ENCODE peak calls at places on chromosomes 13 and 19, in ten cellular contexts. G is breast epithelium, E is heart left ventricle, U is uterus, S is right lobe of liver, M is testis, Q is transverse colon, W is IMR-90, Y is esophagus squamous epithelium, O is body of pancreas. I is an unnamed sample. For H3K36me3 and H3K4me1, the result is how much of the 10 kb centered on the place peaks cover.

GRCh38 chr13:111271186-111271698 is 49.2 kb upstream of the TEX29 start:
- DNase-seq in G (no peak), E (no peak), U (no peak), S (no peak), M (no peak), Q (no peak), W (no peak), Y (no peak), O (no peak), I (no peak)

GRCh38 chr19:12788025-12788681 is 3.1 kb upstream of the JUNB start:
- DNase-seq in G (no peak), E (no peak), U (no peak), S (no peak), M (no peak), Q (no peak), W (no peak), Y (no peak), O (no peak), I (no peak)

GRCh38 chr19:18254546-18255500 is 19.4 kb downstream of the IQCN start:
- DNase-seq in G (no peak), E (no peak), U (no peak), S (no peak), M (no peak), Q (peak), W (no peak), Y (no peak), O (peak), I (no peak)

GRCh38 chr19:44072543-44073401 is 813 bp downstream of the ZNF284 start:
- DNase-seq in G (no peak), E (no peak), U (no peak), S (no peak), M (no peak), Q (no peak), W (no peak), Y (no peak), O (no peak), I (no peak)

GRCh38 chr19:45681391-45682015 is 10.2 kb downstream of the SNRPD2 start:
- DNase-seq in G (peak), E (peak), U (peak), S (peak), M (peak), Q (peak), W (peak), Y (peak), O (peak), I (peak)

GRCh38 chr13:105471683-105472082 is 1063.8 kb downstream of the EFNB2 start:
- DNase-seq in G (no peak), E (no peak), U (no peak), S (no peak), M (no peak), Q (no peak), W (peak), Y (no peak), O (no peak), I (no peak)

GRCh38 chr13:114029866-114030625 is 56.2 kb upstream of the C13orf46 start:
- DNase-seq in G (no peak), E (peak), U (no peak), S (no peak), M (no peak), Q (no peak), W (no peak), Y (no peak), O (no peak), I (no peak)

GRCh38 chr13:45047394-45048328 is 58.3 kb downstream of the GPALPP1 start:
- DNase-seq in G (peak), E (peak), U (peak), S (peak), M (peak), Q (peak), W (peak), Y (no peak), O (peak), I (peak)

GRCh38 chr19:54462072-54462712 is 1.4 kb downstream of the LENG9 start:
- DNase-seq in G (no peak), E (no peak), U (no peak), S (no peak), M (no peak), Q (peak), W (no peak), Y (no peak), O (peak), I (no peak)

GRCh38 chr13:108950333-108951010 is 321.1 kb downstream of the MYO16 start:
- DNase-seq in G (no peak), E (no peak), U (no peak), S (no peak), M (no peak), Q (no peak), W (no peak), Y (no peak), O (no peak), I (no peak)

GRCh38 chr13:98089826-98090225 is 53.1 kb upstream of the FARP1 start:
- DNase-seq in G (no peak), E (no peak), U (no peak), S (no peak), M (no peak), Q (no peak), W (peak), Y (no peak), O (no peak), I (no peak)

GRCh38 chr13:77492982-77493381 is 42.5 kb upstream of the SCEL start:
- DNase-seq in G (no peak), E (no peak), U (no peak), S (no peak), M (peak), Q (no peak), W (no peak), Y (no peak), O (peak), I (no peak)

GRCh38 chr19:47341734-47342133 is 7.4 kb upstream of the DHX34 start:
- DNase-seq in G (no peak), E (no peak), U (no peak), S (no peak), M (no peak), Q (no peak), W (no peak), Y (no peak), O (no peak), I (no peak)

GRCh38 chr13:114106526-114106925 is 25.9 kb downstream of the RASA3 start:
- DNase-seq in G (no peak), E (no peak), U (no peak), S (peak), M (no peak), Q (no peak), W (no peak), Y (no peak), O (no peak), I (no peak)

GRCh38 chr13:81493144-81493543 is 1152.2 kb upstream of the SPRY2 start:
- DNase-seq in G (no peak), E (no peak), U (no peak), S (no peak), M (no peak), Q (no peak), W (no peak), Y (no peak), O (no peak), I (no peak)

GRCh38 chr19:40530091-40530901 is 46.4 kb upstream of the SHKBP1 start:
- DNase-seq in G (no peak), E (no peak), U (no peak), S (peak), M (peak), Q (no peak), W (no peak), Y (no peak), O (peak), I (no peak)

GRCh38 chr13:75258159-75258782 is 223.7 kb downstream of the TBC1D4 start:
- DNase-seq in G (no peak), E (no peak), U (no peak), S (no peak), M (no peak), Q (no peak), W (peak), Y (no peak), O (no peak), I (no peak)

GRCh38 chr13:74115138-74115537 is 19.1 kb downstream of the KLF12 start:
- DNase-seq in G (no peak), E (no peak), U (no peak), S (no peak), M (no peak), Q (no peak), W (peak), Y (no peak), O (no peak), I (no peak)

GRCh38 chr13:65856464-65856863 is 1373.7 kb downstream of the PCDH9 start:
- DNase-seq in G (no peak), E (no peak), U (no peak), S (no peak), M (no peak), Q (no peak), W (peak), Y (no peak), O (no peak), I (no peak)

GRCh38 chr13:114020750-114021463 is 47.0 kb upstream of the C13orf46 start:
- DNase-seq in G (no peak), E (peak), U (no peak), S (no peak), M (no peak), Q (peak), W (no peak), Y (no peak), O (no peak), I (no peak)

GRCh38 chr13:51687928-51688714 is 103.9 kb downstream of the WDFY2 start:
- DNase-seq in G (no peak), E (peak), U (no peak), S (no peak), M (no peak), Q (no peak), W (no peak), Y (no peak), O (no peak), I (no peak)

GRCh38 chr19:17448190-17448967 is at the start of gene TMEM221:
- DNase-seq in G (no peak), E (peak), U (peak), S (peak), M (peak), Q (peak), W (no peak), Y (no peak), O (peak), I (no peak)

GRCh38 chr13:47337781-47338507 is 441.1 kb upstream of the HTR2A start:
- DNase-seq in G (no peak), E (no peak), U (no peak), S (no peak), M (no peak), Q (no peak), W (peak), Y (no peak), O (no peak), I (no peak)

GRCh38 chr19:30648321-30648720 is 276.1 kb downstream of the ZNF536 start:
- DNase-seq in G (no peak), E (no peak), U (no peak), S (no peak), M (no peak), Q (no peak), W (peak), Y (no peak), O (no peak), I (no peak)

GRCh38 chr19:21197589-21198295 is 55.9 kb downstream of the ZNF431 start:
- DNase-seq in G (no peak), E (no peak), U (no peak), S (no peak), M (peak), Q (no peak), W (peak), Y (no peak), O (no peak), I (no peak)

GRCh38 chr13:49436890-49437289 is 7.0 kb downstream of the CAB39L start:
- DNase-seq in G (no peak), E (peak), U (peak), S (no peak), M (peak), Q (no peak), W (peak), Y (no peak), O (peak), I (peak)

GRCh38 chr13:24502567-24503375 is 9.8 kb downstream of the PARP4 start:
- DNase-seq in G (peak), E (peak), U (no peak), S (peak), M (no peak), Q (peak), W (peak), Y (no peak), O (no peak), I (no peak)

GRCh38 chr19:48424694-48425219 is 21.0 kb upstream of the GRWD1 start:
- DNase-seq in G (no peak), E (no peak), U (no peak), S (no peak), M (no peak), Q (no peak), W (peak), Y (no peak), O (peak), I (no peak)
- TF ChIP-seq POLR2A in G (no peak), E (no peak), U (no peak), S (no peak), M (no peak), Q (no peak), W (no peak), Y (no peak), O (no peak), I (no peak)

GRCh38 chr13:113016526-113017295 is 47.7 kb downstream of the MCF2L start:
- DNase-seq in G (no peak), E (no peak), U (no peak), S (no peak), M (no peak), Q (no peak), W (no peak), Y (no peak), O (no peak), I (no peak)

GRCh38 chr13:113013303-113013702 is 44.3 kb downstream of the MCF2L start:
- DNase-seq in G (peak), E (no peak), U (no peak), S (no peak), M (no peak), Q (no peak), W (no peak), Y (no peak), O (peak), I (no peak)

GRCh38 chr13:113014752-113015745 is 46.0 kb downstream of the MCF2L start:
- DNase-seq in G (no peak), E (no peak), U (no peak), S (no peak), M (no peak), Q (no peak), W (no peak), Y (no peak), O (no peak), I (no peak)

GRCh38 chr13:113015826-113016525 is 47.0 kb downstream of the MCF2L start:
- DNase-seq in G (no peak), E (no peak), U (no peak), S (no peak), M (no peak), Q (no peak), W (no peak), Y (no peak), O (no peak), I (no peak)

GRCh38 chr13:113013878-113014751 is 45.1 kb downstream of the MCF2L start:
- DNase-seq in G (no peak), E (no peak), U (no peak), S (no peak), M (no peak), Q (no peak), W (no peak), Y (no peak), O (no peak), I (no peak)
- H3K36me3 ChIP-seq in G (under half), E (under half), U (under half), S (under half), M (under half), Q (under half), W (under half), Y (under half), O (under half), I (under half)

GRCh38 chr19:2791440-2791839 is 6.1 kb downstream of the THOP1 start:
- DNase-seq in G (no peak), E (no peak), U (no peak), S (no peak), M (no peak), Q (no peak), W (no peak), Y (no peak), O (no peak), I (no peak)
- H3K4me1 ChIP-seq in G (under half), E (under half), U (under half), S (under half), M (under half), Q (under half), W (under half), Y (under half), O (under half), I (under half)

DNA sequence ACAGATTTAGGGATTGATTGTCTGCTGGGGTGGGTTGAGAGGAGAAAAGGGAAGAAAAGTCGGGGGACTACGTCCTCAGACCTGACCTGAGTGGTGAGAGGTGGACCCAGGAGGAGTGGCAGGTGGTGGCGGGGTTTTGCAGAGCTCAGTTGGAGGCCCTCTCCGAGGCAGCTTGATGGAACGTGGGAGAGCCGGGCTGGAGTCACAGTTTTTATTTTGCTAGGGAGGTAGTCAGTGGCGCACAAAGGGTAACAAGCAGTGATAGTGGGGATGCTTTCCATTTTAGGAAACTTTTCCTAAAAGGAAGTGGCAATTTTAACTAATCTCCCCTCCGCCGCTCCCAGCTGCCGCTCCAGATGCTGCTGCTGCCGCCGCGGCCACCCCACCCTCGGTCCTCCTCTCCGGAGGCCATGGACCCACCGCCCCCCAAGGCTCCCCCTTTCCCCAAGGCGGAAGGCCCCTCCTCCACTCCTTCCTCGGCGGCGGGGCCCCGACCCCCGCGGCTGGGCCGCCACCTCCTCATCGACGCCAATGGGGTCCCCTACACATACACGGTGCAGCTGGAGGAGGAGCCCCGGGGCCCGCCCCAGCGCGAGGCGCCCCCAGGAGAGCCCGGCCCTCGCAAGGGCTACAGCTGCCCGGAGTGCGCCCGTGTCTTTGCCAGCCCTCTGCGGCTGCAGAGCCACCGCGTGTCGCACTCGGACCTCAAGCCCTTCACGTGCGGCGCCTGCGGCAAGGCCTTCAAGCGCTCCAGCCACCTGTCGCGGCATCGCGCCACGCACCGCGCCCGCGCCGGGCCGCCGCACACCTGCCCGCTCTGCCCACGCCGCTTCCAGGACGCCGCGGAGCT is 1.1 kb upstream of the ZNF581 start:
- DNase-seq in G (no peak), E (no peak), U (no peak), S (peak), M (peak), Q (peak), W (no peak), Y (no peak), O (peak), I (no peak)
- TF ChIP-seq POLR2A in G (no peak), E (peak), U (no peak), S (no peak), M (no peak), Q (no peak), W (no peak), Y (no peak), O (no peak), I (peak)

DNA sequence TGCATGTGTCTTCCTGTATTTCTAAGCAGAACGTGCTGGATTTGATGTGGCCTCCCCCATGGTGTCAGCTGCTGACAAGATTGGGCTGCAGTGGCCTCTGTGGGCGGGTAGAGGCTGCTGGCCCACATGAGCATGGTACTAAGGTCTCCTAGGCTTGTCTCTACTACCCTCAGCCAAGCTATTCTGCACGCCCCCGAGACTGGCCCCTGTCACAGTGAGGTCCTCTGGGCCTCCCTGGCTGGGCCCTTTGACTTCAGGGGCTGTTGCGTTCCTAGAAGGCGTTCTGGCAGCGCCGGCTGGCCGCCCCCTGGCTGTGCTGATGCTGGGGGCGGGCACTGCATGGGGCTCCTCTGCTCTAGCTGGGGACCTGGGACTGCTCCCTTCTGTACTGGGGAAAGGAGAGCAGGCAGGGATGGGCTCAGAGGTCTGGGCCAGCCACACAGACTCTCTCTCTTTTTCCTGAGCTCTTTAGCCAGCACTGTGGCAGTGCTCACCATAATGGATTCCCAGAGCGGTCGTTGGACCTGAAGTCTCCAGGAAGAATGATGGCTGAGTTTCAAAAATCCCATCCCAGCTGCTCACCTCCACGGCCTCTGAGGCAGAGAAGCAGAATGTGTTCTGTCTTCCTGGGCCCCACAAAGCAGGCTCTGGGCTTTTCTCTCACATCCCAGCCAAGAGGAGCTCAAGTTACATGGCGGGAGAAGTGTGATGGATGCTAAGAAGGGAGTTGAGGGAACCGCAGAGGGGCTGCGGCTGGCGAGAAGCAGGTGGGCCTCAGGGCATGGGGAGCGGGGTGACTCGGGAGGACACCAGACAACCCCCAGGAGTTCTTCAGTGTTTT is 32.3 kb downstream of the TSSK6 start:
- DNase-seq in G (no peak), E (no peak), U (no peak), S (peak), M (no peak), Q (no peak), W (peak), Y (no peak), O (no peak), I (no peak)
- H3K36me3 ChIP-seq in G (under half), E (under half), U (under half), S (under half), M (under half), Q (under half), W (under half), Y (half or more), O (under half), I (under half)

DNA sequence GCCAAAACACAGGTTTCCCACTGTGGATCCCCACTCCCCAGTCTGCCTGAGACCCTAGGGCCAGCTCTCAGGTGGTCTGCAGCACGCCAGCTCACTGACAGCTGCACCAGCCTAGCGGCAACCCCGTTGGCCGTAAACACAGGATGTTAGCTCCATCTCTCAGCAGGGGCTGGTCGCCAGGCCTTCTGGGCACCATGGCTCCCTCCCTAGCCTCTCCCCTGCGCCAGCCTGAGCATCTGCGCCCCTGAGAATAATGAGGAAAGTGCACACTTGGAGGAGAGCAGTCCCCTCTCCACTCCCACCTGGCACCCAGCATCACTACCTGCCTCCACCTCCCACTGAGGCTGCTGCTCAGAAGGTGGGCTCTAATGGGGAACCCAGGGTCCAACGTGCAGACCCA is 20.8 kb upstream of the EPHX3 start:
- DNase-seq in G (no peak), E (no peak), U (no peak), S (no peak), M (no peak), Q (no peak), W (no peak), Y (no peak), O (no peak), I (no peak)
- H3K4me1 ChIP-seq in G (under half), E (half or more), U (under half), S (under half), M (half or more), Q (under half), W (under half), Y (under half), O (under half), I (half or more)